ENCODE peak calls at places on chromosomes 2 and 18, in nine cellular contexts. O is astrocyte of the cerebellum; Q is activated CD4-positive, alpha-beta T cell treated with anti-CD3 and anti-CD28 coated beads, Interleukin-2, amount 50 U/mL, for 24 hours; E is fibroblast of mammary gland; P is T-cell; C is cardiac muscle cell; N is NCI-H2107; S is RWPE2; B is nephron progenitor cell. M is an unnamed sample.

GRCh38 chr2:72953976-72954375 is 36.7 kb downstream of the EMX1 start:
- DNase-seq in S (no peak), C (no peak), N (no peak), O (no peak), P (peak), Q (no peak), E (no peak), B (no peak), M (peak)

GRCh38 chr2:126655500-126656310 is at the start of gene GYPC:
- DNase-seq in E (peak), S (no peak), Q (peak), N (no peak), B (peak), P (peak), O (peak), C (peak), M (peak)

GRCh38 chr2:215060851-215061541 is 77.4 kb downstream of the ABCA12 start:
- DNase-seq in S (no peak), O (no peak), N (no peak), B (no peak), Q (no peak), C (no peak), P (no peak), E (no peak), M (no peak)

GRCh38 chr2:219457784-219458369 is 23.2 kb downstream of the SPEG start:
- DNase-seq in B (no peak), N (no peak), P (no peak), Q (no peak), E (no peak), C (no peak), S (no peak), O (no peak), M (no peak)

GRCh38 chr2:74532222-74532621 is 2.5 kb downstream of the HTRA2 start:
- DNase-seq in B (no peak), O (no peak), E (peak), N (no peak), Q (no peak), P (no peak), C (peak), S (no peak), M (peak)

GRCh38 chr2:171516793-171517192 is 5.5 kb upstream of the CYBRD1 start:
- DNase-seq in N (no peak), E (no peak), P (no peak), S (no peak), Q (no peak), O (no peak), B (no peak), C (no peak), M (no peak)

GRCh38 chr18:46374850-46375249 is 270.7 kb downstream of the HAUS1 start:
- DNase-seq in S (no peak), E (no peak), B (no peak), N (no peak), P (no peak), O (no peak), Q (no peak), C (no peak), M (no peak)

GRCh38 chr18:78976697-78977626 is 2.7 kb upstream of the SALL3 start:
- DNase-seq in S (peak), C (no peak), B (peak), P (no peak), O (no peak), Q (no peak), N (no peak), E (no peak), M (no peak)

GRCh38 chr2:152762202-152762601 is 43.8 kb downstream of the ARL6IP6 start:
- DNase-seq in E (peak), S (no peak), N (no peak), P (no peak), O (peak), Q (no peak), C (peak), B (no peak), M (no peak)

GRCh38 chr2:159128191-159128590 is 158.3 kb downstream of the WDSUB1 start:
- DNase-seq in E (peak), Q (no peak), B (no peak), C (peak), P (no peak), N (no peak), S (no peak), O (no peak), M (no peak)

GRCh38 chr2:212076456-212076855 is 462.1 kb downstream of the ERBB4 start:
- DNase-seq in N (no peak), B (no peak), P (no peak), O (no peak), E (no peak), Q (no peak), C (no peak), S (no peak), M (no peak)

GRCh38 chr2:1653137-1653789 is 91.1 kb downstream of the PXDN start:
- DNase-seq in S (no peak), Q (no peak), B (no peak), E (peak), P (no peak), O (peak), C (peak), N (no peak), M (no peak)

GRCh38 chr2:64485961-64486360 is 32.0 kb downstream of the LGALSL start:
- DNase-seq in O (no peak), P (no peak), B (no peak), E (peak), C (peak), N (no peak), Q (no peak), S (no peak), M (no peak)

GRCh38 chr2:4763009-4763408 is 929.2 kb upstream of the SOX11 start:
- DNase-seq in S (no peak), N (peak), P (no peak), O (peak), B (peak), C (no peak), Q (no peak), E (no peak), M (no peak)

GRCh38 chr2:45739796-45740485 is 88.5 kb downstream of the PRKCE start:
- DNase-seq in B (no peak), Q (no peak), O (no peak), N (peak), C (no peak), S (no peak), E (peak), P (no peak), M (no peak)

GRCh38 chr2:73112026-73112912 is 479 bp downstream of the RAB11FIP5 start:
- DNase-seq in O (no peak), B (peak), C (peak), Q (no peak), S (no peak), N (no peak), E (peak), P (peak), M (no peak)

GRCh38 chr18:12911025-12911927 is 27.2 kb upstream of the PTPN2 start:
- DNase-seq in N (no peak), S (no peak), Q (peak), B (no peak), C (peak), P (peak), E (peak), O (no peak), M (peak)

GRCh38 chr2:85213893-85214512 is 80.8 kb downstream of the TCF7L1 start:
- DNase-seq in P (no peak), C (no peak), E (no peak), Q (no peak), S (no peak), B (peak), N (no peak), O (no peak), M (no peak)

GRCh38 chr2:9707008-9707407 is 76.2 kb upstream of the YWHAQ start:
- DNase-seq in C (no peak), N (no peak), P (no peak), Q (no peak), S (no peak), B (no peak), E (no peak), O (no peak), M (no peak)

GRCh38 chr2:159226059-159226461 is 60.4 kb downstream of the WDSUB1 start:
- DNase-seq in Q (no peak), S (no peak), B (no peak), E (peak), C (peak), N (no peak), O (no peak), P (no peak), M (no peak)

GRCh38 chr18:76803814-76804213 is 18.5 kb upstream of the ZNF236 start:
- DNase-seq in O (peak), P (peak), C (peak), Q (peak), S (no peak), E (peak), N (peak), B (peak), M (peak)

GRCh38 chr2:173652731-173653426 is 298.2 kb downstream of the CDCA7 start:
- DNase-seq in N (no peak), B (no peak), P (no peak), Q (no peak), O (peak), E (peak), C (peak), S (peak), M (no peak)

GRCh38 chr2:173898996-173899395 is 66.2 kb downstream of the SP3 start:
- DNase-seq in S (no peak), B (no peak), P (no peak), C (no peak), E (no peak), O (no peak), N (no peak), Q (no peak), M (no peak)

GRCh38 chr2:100059638-100060037 is 82.8 kb downstream of the AFF3 start:
- DNase-seq in B (no peak), O (no peak), S (no peak), C (no peak), P (no peak), N (no peak), Q (no peak), E (no peak), M (no peak)

GRCh38 chr2:25073025-25073424 is 31.1 kb downstream of the EFR3B start:
- DNase-seq in C (no peak), O (no peak), B (no peak), N (no peak), P (no peak), S (no peak), Q (no peak), E (no peak), M (no peak)

GRCh38 chr2:69126341-69126740 is 113.4 kb downstream of the ANTXR1 start:
- DNase-seq in N (no peak), P (no peak), C (no peak), B (no peak), Q (no peak), S (no peak), E (no peak), O (no peak), M (no peak)

GRCh38 chr2:10129490-10129889 is 7.0 kb downstream of the RRM2 start:
- DNase-seq in E (no peak), Q (no peak), S (no peak), P (no peak), O (no peak), B (no peak), C (no peak), N (no peak), M (no peak)

GRCh38 chr2:159803235-159803962 is 5.4 kb upstream of the CD302 start:
- DNase-seq in Q (no peak), O (no peak), C (no peak), P (no peak), B (no peak), E (no peak), S (no peak), N (no peak), M (no peak)

GRCh38 chr2:127951031-127951430 is 65.3 kb upstream of the AMMECR1L start:
- DNase-seq in O (no peak), Q (no peak), P (no peak), C (peak), E (no peak), B (no peak), S (no peak), N (no peak), M (no peak)

GRCh38 chr2:117536139-117536538 is 278.4 kb upstream of the DDX18 start:
- DNase-seq in S (no peak), B (peak), N (no peak), Q (no peak), C (no peak), O (no peak), E (no peak), P (no peak), M (no peak)

GRCh38 chr2:13574831-13575230 is 858.1 kb downstream of the TRIB2 start:
- DNase-seq in C (no peak), Q (no peak), O (no peak), B (no peak), P (no peak), E (no peak), S (no peak), N (no peak), M (no peak)

GRCh38 chr18:29459986-29460385 is 1283.1 kb upstream of the CDH2 start:
- DNase-seq in C (no peak), Q (no peak), P (no peak), O (no peak), N (no peak), E (no peak), B (no peak), S (no peak), M (no peak)

GRCh38 chr2:158923180-158923594 is 45.3 kb upstream of the TANC1 start:
- DNase-seq in S (no peak), O (no peak), Q (no peak), B (peak), N (no peak), P (no peak), C (peak), E (no peak), M (no peak)

GRCh38 chr2:200455958-200456421 is 53.9 kb downstream of the KCTD18 start:
- DNase-seq in P (no peak), B (no peak), N (no peak), C (peak), Q (no peak), E (no peak), O (no peak), S (no peak), M (no peak)

GRCh38 chr2:375270-375946 is 87.5 kb upstream of the ALKAL2 start:
- DNase-seq in B (no peak), C (no peak), O (no peak), S (no peak), Q (no peak), E (no peak), P (no peak), N (no peak), M (no peak)

GRCh38 chr2:119704670-119705120 is 25.7 kb downstream of the TMEM177 start:
- DNase-seq in C (peak), B (no peak), S (no peak), E (peak), N (no peak), O (peak), P (no peak), Q (no peak), M (peak)

M was measured in central memory CD4-positive, alpha-beta T cell.